ENCODE peak calls at places on chromosomes 3 and 15, in ten cellular contexts. V is mesendoderm, B is cardiac muscle cell, M is aorta, G is tibial nerve, O is SJCRH30, T is GM23338, H is body of pancreas, S is K562, U is esophagus muscularis mucosa. I is an unnamed sample.

GRCh38 chr3:146189519-146190173 is 28.7 kb upstream of the PLOD2 start:
- DNase-seq in U (no peak), B (peak; percentile 68), H (peak; percentile 26), T (peak; percentile 84), G (no peak), S (peak; percentile 41), O (peak; percentile 79), V (peak; percentile 79), M (no peak), I (no peak)

GRCh38 chr15:65789759-65790158 is 2.3 kb downstream of the DENND4A start:
- DNase-seq in H (no peak), B (no peak), V (no peak), T (no peak), G (no peak), U (no peak), S (no peak), O (no peak), M (no peak), I (no peak)

GRCh38 chr3:4981688-4982494 is 2.7 kb downstream of the BHLHE40 start:
- DNase-seq in T (peak; percentile 58), U (no peak), V (peak; percentile 82), H (peak; percentile 56), S (no peak), B (no peak), M (no peak), O (no peak), G (peak; percentile 57), I (peak; percentile 42)

GRCh38 chr15:86854186-86854585 is 774.5 kb downstream of the AGBL1 start:
- DNase-seq in V (no peak), H (no peak), S (no peak), B (no peak), U (no peak), T (no peak), M (no peak), O (no peak), G (no peak), I (no peak)

GRCh38 chr3:24773798-24774197 is 279.1 kb upstream of the THRB start:
- DNase-seq in G (peak; percentile 30), B (peak; percentile 84), V (peak; percentile 87), O (peak; percentile 77), S (peak; percentile 13), U (no peak), M (peak; percentile 53), H (peak; percentile 29), T (peak; percentile 92), I (peak; percentile 20)

GRCh38 chr3:48440590-48440958 is 517 bp downstream of the TMA7 start:
- DNase-seq in S (no peak), U (no peak), B (peak; percentile 36), V (peak; percentile 46), H (no peak), T (peak; percentile 41), G (no peak), M (no peak), O (peak; percentile 32), I (no peak)

GRCh38 chr3:172595648-172596393 is 72.6 kb upstream of the TNFSF10 start:
- DNase-seq in V (peak; percentile 52), H (peak; percentile 44), T (peak; percentile 74), B (peak; percentile 52), U (peak; percentile 88), G (peak; percentile 64), O (no peak), S (peak; percentile 32), M (no peak), I (peak; percentile 54)

GRCh38 chr15:67064607-67065530 is 533 bp upstream of the SMAD3 start:
- DNase-seq in O (peak; percentile 78), M (no peak), T (peak; percentile 81), U (no peak), B (peak; percentile 83), V (peak; percentile 93), G (no peak), S (peak; percentile 95), H (peak; percentile 73), I (no peak)

GRCh38 chr15:42283671-42284070 is 10.4 kb upstream of the TMEM87A start:
- DNase-seq in V (no peak), O (no peak), S (no peak), B (no peak), U (no peak), M (no peak), H (peak; percentile 25), G (no peak), T (no peak), I (no peak)

GRCh38 chr15:42284551-42284950 is 11.3 kb upstream of the TMEM87A start:
- DNase-seq in V (no peak), M (no peak), O (no peak), B (no peak), H (no peak), G (no peak), U (no peak), S (no peak), T (no peak), I (no peak)

GRCh38 chr15:42282344-42282743 is 9.1 kb upstream of the TMEM87A start:
- DNase-seq in M (no peak), S (no peak), H (no peak), O (peak; percentile 44), B (peak; percentile 12), V (no peak), G (no peak), T (no peak), U (no peak), I (no peak)

GRCh38 chr15:42285042-42285441 is 11.8 kb upstream of the TMEM87A start:
- DNase-seq in G (no peak), U (no peak), O (no peak), T (no peak), S (no peak), B (no peak), V (no peak), M (no peak), H (no peak), I (no peak)

DNA sequence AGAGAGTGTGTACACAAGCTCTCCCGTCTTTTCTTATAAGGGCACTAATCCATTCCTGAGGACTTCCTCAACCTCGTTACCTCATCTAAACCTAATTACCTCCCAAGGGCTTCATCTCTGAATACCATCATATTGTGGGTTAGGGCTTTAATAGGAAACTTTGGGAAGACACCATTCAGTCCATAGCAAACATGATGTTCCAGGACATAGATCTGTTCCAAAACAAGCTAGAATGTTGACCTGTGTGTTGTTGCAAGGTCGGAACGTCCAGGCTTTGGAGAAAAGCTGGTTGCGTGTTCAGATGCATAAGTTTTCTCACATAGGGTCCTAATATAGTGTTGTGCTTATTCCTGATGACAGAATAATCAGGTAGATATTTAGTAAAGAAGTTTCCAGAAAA is 9.7 kb upstream of the TMEM87A start:
- DNase-seq in V (no peak), O (no peak), T (no peak), M (no peak), U (no peak), S (no peak), G (no peak), B (no peak), H (no peak), I (no peak)
- H3K36me3 ChIP-seq in V (no peaks in the 10 kb centered on the region), O (no peaks in the 10 kb centered on the region), T (no peaks in the 10 kb centered on the region), M (peaks cover 9% of the 10 kb centered on the region), U (peaks cover 63% of the 10 kb centered on the region), S (peaks cover 14% of the 10 kb centered on the region), G (no peaks in the 10 kb centered on the region), B (peaks cover 3% of the 10 kb centered on the region), H (no peaks in the 10 kb centered on the region), I (peaks cover 7% of the 10 kb centered on the region)

DNA sequence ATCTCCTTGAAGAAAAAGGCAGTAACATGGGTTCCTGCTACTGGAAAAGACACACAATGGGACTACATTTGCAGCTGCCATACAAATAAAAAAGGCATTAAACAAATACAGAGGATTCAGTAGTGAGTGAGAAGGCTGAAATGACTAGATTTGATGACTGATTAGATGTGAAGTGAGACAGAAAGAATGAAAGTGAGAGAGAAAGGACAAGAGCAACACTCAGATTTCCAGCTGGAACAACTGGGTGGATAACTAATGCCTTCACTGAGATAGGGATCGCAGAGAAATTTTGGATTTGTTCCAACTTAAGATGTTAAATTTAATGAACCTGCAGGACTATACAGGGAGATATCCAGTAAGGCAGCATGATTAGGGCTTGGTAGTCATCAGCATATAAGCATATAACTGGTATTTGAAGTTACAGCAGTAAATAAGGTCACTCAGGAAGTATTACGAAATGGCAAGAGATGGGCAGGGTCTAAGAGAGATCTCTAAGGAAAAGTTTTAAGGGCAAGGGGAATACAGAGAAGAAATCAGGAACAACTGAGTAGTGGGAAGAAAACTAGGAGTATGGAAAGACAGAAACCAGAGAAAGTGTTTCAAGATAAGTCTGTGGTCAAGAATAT is 8.1 kb downstream of the OSBPL11 start:
- DNase-seq in M (no peak), B (no peak), G (no peak), T (no peak), O (no peak), V (no peak), S (no peak), H (no peak), U (no peak), I (no peak)
- H3K4me1 ChIP-seq in M (no peaks in the 10 kb centered on the region), B (peaks cover 21% of the 10 kb centered on the region), G (peaks cover 52% of the 10 kb centered on the region), T (no peaks in the 10 kb centered on the region), O (peaks cover 5% of the 10 kb centered on the region), V (peaks cover 3% of the 10 kb centered on the region), S (peaks cover 3% of the 10 kb centered on the region), H (peaks cover 25% of the 10 kb centered on the region), U (peaks cover 13% of the 10 kb centered on the region), I (peaks cover 52% of the 10 kb centered on the region)

GRCh38 chr3:27385504-27385903 is 16.3 kb upstream of the NEK10 start:
- DNase-seq in H (no peak), B (no peak), S (no peak), M (no peak), G (no peak), O (no peak), U (no peak), T (no peak), V (no peak), I (no peak)

GRCh38 chr3:27391796-27392195 is 22.6 kb upstream of the NEK10 start:
- DNase-seq in O (no peak), U (no peak), T (no peak), S (no peak), B (no peak), H (no peak), V (no peak), G (no peak), M (no peak), I (no peak)

GRCh38 chr3:27392950-27393679 is 23.9 kb upstream of the NEK10 start:
- DNase-seq in U (no peak), S (no peak), H (no peak), O (no peak), B (no peak), T (no peak), G (no peak), V (no peak), M (no peak), I (no peak)

DNA sequence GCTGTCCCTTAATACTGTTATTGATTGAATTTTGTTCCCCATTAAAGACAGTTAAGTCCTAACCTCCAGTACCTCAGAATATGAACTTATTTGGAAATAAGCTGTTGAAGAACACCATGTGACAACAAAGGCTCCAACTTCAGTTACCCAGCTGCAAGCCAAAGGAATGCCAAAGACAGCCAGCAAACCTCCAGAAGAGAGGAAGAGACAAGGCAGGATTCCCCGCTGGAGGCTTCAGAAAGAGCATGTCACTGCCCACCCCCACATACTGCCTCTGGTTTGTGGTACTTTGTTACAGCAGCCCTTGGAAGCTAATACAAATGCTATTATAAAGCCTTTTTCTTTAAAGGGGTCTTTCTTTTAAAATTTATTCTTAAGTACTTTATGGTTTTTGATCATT is 18.4 kb upstream of the NEK10 start:
- DNase-seq in U (no peak), T (peak; percentile 55), G (no peak), H (no peak), O (no peak), V (peak; percentile 48), M (no peak), S (no peak), B (no peak), I (no peak)
- H3K36me3 ChIP-seq in U (peaks cover 7% of the 10 kb centered on the region), T (peaks cover 36% of the 10 kb centered on the region), G (no peaks in the 10 kb centered on the region), H (no peaks in the 10 kb centered on the region), O (peaks cover 62% of the 10 kb centered on the region), V (no peaks in the 10 kb centered on the region), M (peaks cover 2% of the 10 kb centered on the region), S (no peaks in the 10 kb centered on the region), B (peaks cover 46% of the 10 kb centered on the region), I (peaks cover 73% of the 10 kb centered on the region)

DNA sequence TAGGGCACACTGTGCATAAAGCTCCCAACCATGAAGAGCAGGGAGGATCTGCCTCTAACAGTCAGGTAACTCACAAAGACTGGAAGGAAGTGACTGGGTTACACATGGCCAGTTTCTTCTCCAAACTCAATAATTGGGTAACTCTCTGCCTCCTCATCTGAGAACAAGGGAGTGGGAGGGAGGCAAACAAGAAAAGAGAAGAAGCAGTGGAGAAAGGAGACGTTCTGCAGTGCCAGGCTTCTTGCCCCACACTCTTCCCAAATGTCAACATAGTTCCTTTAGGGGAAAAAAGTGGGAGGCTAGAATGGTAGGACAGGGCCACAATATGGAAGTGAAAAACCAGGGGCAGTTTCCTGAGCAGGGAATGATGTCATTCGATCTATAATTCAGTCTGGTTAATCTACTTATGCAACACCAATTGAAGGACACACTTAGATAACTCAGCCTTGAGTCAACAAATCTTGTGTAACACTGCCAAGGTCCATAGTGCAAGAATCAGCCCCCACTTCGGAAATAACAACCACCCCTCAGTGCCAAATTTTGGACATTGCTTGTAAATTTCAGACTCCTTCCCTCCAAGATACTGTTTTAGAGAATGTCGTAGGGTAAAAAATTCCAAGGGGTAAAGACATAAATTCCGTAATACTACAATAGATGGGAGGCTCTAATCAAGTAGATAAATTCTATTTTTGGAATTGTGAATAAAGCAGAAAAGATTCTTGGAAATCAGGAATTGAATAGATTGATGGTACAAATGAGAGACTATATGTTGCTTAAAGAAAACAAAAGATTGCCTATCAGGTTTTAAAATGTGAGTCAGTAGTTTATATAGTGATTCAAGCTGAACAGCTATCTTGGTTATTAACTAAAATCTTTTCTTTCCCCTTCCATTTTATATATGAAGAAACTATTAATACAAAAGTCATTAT is 143.1 kb downstream of the LPP start:
- DNase-seq in T (no peak), B (no peak), O (no peak), U (no peak), M (no peak), G (no peak), V (no peak), S (no peak), H (peak; percentile 60), I (no peak)
- H3K4me1 ChIP-seq in T (peaks cover 38% of the 10 kb centered on the region), B (peaks cover 5% of the 10 kb centered on the region), O (no peaks in the 10 kb centered on the region), U (peaks cover 69% of the 10 kb centered on the region), M (peaks cover 34% of the 10 kb centered on the region), G (peaks cover 61% of the 10 kb centered on the region), V (peaks cover 3% of the 10 kb centered on the region), S (no peaks in the 10 kb centered on the region), H (peaks cover 65% of the 10 kb centered on the region), I (peaks cover 23% of the 10 kb centered on the region)